ENCODE peak calls at places on chromosomes 11 and 22, in four cellular contexts. One of them, this sample, is unnamed.

GRCh38 chr11:82738116-82738515 is 4.5 kb upstream of the FAM181B start:
- DNase-seq in OCI-LY7: no peak
- DNase-seq in tibial nerve: no peak
- DNase-seq in heart left ventricle: no peak
- DNase-seq in this sample: no peak

GRCh38 chr11:107563702-107564101 is 1.8 kb downstream of the ALKBH8 start:
- DNase-seq in OCI-LY7: peak; percentile 70
- DNase-seq in tibial nerve: no peak
- DNase-seq in heart left ventricle: peak; percentile 15
- DNase-seq in this sample: no peak

GRCh38 chr22:28155808-28156207 is 236.8 kb upstream of the PITPNB start:
- DNase-seq in OCI-LY7: no peak
- DNase-seq in tibial nerve: no peak
- DNase-seq in heart left ventricle: no peak
- DNase-seq in this sample: no peak

GRCh38 chr11:133821776-133822175 is 23.5 kb downstream of the SPATA19 start:
- DNase-seq in OCI-LY7: peak; percentile 38
- DNase-seq in tibial nerve: no peak
- DNase-seq in heart left ventricle: peak; percentile 40
- DNase-seq in this sample: no peak

GRCh38 chr22:20455709-20456063 is 18.1 kb upstream of the SCARF2 start:
- DNase-seq in OCI-LY7: no peak
- DNase-seq in tibial nerve: no peak
- DNase-seq in heart left ventricle: no peak
- DNase-seq in this sample: no peak

GRCh38 chr11:27248430-27249207 is 114.4 kb downstream of the CCDC34 start:
- DNase-seq in OCI-LY7: no peak
- DNase-seq in tibial nerve: no peak
- DNase-seq in heart left ventricle: peak; percentile 56
- DNase-seq in this sample: no peak

GRCh38 chr22:26763633-26764295 is 106.4 kb downstream of the MIAT start:
- DNase-seq in OCI-LY7: no peak
- DNase-seq in tibial nerve: no peak
- DNase-seq in heart left ventricle: no peak
- DNase-seq in this sample: no peak

GRCh38 chr11:132220464-132220863 is 850.0 kb downstream of the NTM start:
- DNase-seq in OCI-LY7: no peak
- DNase-seq in tibial nerve: no peak
- DNase-seq in heart left ventricle: no peak
- DNase-seq in this sample: no peak

GRCh38 chr11:7671807-7672206 is 1.5 kb downstream of the CYB5R2 start:
- DNase-seq in OCI-LY7: no peak
- DNase-seq in tibial nerve: no peak
- DNase-seq in heart left ventricle: no peak
- DNase-seq in this sample: no peak

GRCh38 chr22:46067159-46068111 is 82.9 kb upstream of the PPARA start:
- DNase-seq in OCI-LY7: no peak
- DNase-seq in tibial nerve: peak; percentile 4
- DNase-seq in heart left ventricle: no peak
- DNase-seq in this sample: no peak

GRCh38 chr22:32281092-32281491 is 25.9 kb upstream of the SLC5A4 start:
- DNase-seq in OCI-LY7: no peak
- DNase-seq in tibial nerve: no peak
- DNase-seq in heart left ventricle: no peak
- DNase-seq in this sample: no peak

GRCh38 chr11:72752088-72752914 is at the start of gene ARAP1:
- DNase-seq in OCI-LY7: peak; percentile 86
- DNase-seq in tibial nerve: peak; percentile 47
- DNase-seq in heart left ventricle: peak; percentile 77
- DNase-seq in this sample: peak; percentile 18

GRCh38 chr22:34992672-34993071 is 73.3 kb upstream of the ISX start:
- DNase-seq in OCI-LY7: no peak
- DNase-seq in tibial nerve: no peak
- DNase-seq in heart left ventricle: no peak
- DNase-seq in this sample: no peak

GRCh38 chr11:44811841-44812448 is 85.2 kb downstream of the TSPAN18 start:
- DNase-seq in OCI-LY7: no peak
- DNase-seq in tibial nerve: no peak
- DNase-seq in heart left ventricle: no peak
- DNase-seq in this sample: no peak

GRCh38 chr22:19127329-19128008 is 3.6 kb upstream of the TSSK2 start:
- DNase-seq in OCI-LY7: no peak
- DNase-seq in tibial nerve: no peak
- DNase-seq in heart left ventricle: no peak
- DNase-seq in this sample: no peak

GRCh38 chr22:25067851-25068421 is 115.4 kb downstream of the KIAA1671 start:
- DNase-seq in OCI-LY7: no peak
- DNase-seq in tibial nerve: no peak
- DNase-seq in heart left ventricle: no peak
- DNase-seq in this sample: peak; percentile 40

GRCh38 chr11:117535201-117535869 is 207.7 kb downstream of the CEP164 start:
- DNase-seq in OCI-LY7: no peak
- DNase-seq in tibial nerve: peak; percentile 55
- DNase-seq in heart left ventricle: no peak
- DNase-seq in this sample: no peak

GRCh38 chr22:17541476-17541875 is 21.8 kb upstream of the SLC25A18 start:
- DNase-seq in OCI-LY7: no peak
- DNase-seq in tibial nerve: no peak
- DNase-seq in heart left ventricle: no peak
- DNase-seq in this sample: no peak

GRCh38 chr11:43957571-43957970 is 15.1 kb downstream of the C11orf96 start:
- DNase-seq in OCI-LY7: no peak
- DNase-seq in tibial nerve: no peak
- DNase-seq in heart left ventricle: no peak
- DNase-seq in this sample: no peak

DNA sequence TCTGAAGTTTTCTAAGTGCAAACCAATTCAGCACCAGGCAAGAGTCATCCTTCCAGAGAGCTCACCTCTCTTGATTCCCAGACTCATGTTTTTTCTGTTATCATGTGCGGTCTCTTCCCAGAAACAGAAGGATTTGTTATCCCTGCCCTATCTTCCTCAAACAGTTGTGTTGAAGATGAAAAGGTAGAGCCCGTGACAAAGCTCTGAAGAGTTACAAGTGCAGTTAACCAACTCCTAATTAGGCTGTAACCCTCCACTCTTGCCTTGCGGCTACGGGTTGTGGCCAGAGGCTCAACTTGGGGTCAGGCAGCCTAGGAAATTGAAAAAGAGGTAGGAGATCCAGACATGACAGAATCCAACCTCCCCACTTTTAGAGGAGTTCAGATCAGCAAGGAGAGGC is 76.2 kb upstream of the CADM1 start:
- DNase-seq in OCI-LY7: no peak
- DNase-seq in tibial nerve: no peak
- DNase-seq in heart left ventricle: no peak
- DNase-seq in this sample: no peak
- H3K27ac ChIP-seq in OCI-LY7: no peak overlapping the region
- H3K27ac ChIP-seq in tibial nerve: no peak overlapping the region
- H3K27ac ChIP-seq in heart left ventricle: no peak overlapping the region
- H3K27ac ChIP-seq in this sample: no peak overlapping the region

DNA sequence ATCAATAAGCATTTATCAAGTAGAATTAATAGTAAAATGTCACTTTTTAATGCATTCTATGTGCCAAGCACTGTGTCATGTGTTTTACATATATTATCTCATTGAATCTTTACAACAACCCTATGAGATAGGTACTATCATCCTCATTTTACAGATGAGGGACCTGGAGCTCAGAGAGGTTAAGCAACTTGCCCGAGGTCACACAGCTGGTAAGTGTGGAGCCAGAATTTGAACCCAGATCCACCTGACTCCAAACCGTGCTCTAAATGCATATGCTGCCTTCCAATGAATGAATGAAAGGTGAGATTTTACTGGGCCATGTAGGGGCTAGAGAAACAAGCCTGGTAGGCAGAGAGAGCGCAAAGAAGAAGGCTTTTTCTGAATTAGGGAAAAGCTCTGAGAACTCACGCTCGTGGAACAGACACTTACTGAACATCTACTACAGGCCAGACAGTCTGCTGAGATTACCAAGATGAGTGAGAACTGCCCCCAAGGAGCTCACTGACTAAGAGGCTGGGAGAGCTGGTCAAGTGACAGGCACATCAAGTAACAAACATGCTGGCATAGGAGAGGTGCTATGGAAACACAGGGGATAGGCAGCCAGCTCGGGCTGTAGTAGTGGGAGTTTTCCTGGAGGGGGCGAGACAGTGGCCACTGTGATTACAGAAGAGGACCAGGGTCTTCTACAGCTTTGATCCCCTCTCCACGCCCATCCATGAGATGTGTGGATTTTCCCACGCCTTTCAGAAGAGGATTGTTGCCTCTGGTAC is 4.4 kb downstream of the ABCG4 start:
- DNase-seq in OCI-LY7: no peak
- DNase-seq in tibial nerve: no peak
- DNase-seq in heart left ventricle: no peak
- DNase-seq in this sample: no peak
- TF ChIP-seq CTCF in OCI-LY7: peak; percentile 18
- TF ChIP-seq CTCF in tibial nerve: no peak
- TF ChIP-seq CTCF in heart left ventricle: no peak
- TF ChIP-seq CTCF in this sample: no peak

GRCh38 chr11:63908631-63909491 is 8.1 kb downstream of the RCOR2 start:
- DNase-seq in OCI-LY7: no peak
- DNase-seq in tibial nerve: no peak
- DNase-seq in heart left ventricle: no peak
- DNase-seq in this sample: no peak
- H3K27ac ChIP-seq in OCI-LY7: no peak overlapping the region
- H3K27ac ChIP-seq in tibial nerve: peak overlapping the region; percentile 19
- H3K27ac ChIP-seq in heart left ventricle: no peak overlapping the region
- H3K27ac ChIP-seq in this sample: peak overlapping the region; percentile 31

GRCh38 chr11:8688414-8689362 is 6.1 kb downstream of the RPL27A start:
- DNase-seq in OCI-LY7: peak; percentile 98
- DNase-seq in tibial nerve: peak; percentile 88
- DNase-seq in heart left ventricle: peak; percentile 95
- DNase-seq in this sample: peak; percentile 75
- TF ChIP-seq CTCF in OCI-LY7: peak; percentile 42
- TF ChIP-seq CTCF in tibial nerve: peak; percentile 47
- TF ChIP-seq CTCF in heart left ventricle: no peak
- TF ChIP-seq CTCF in this sample: no peak

DNA sequence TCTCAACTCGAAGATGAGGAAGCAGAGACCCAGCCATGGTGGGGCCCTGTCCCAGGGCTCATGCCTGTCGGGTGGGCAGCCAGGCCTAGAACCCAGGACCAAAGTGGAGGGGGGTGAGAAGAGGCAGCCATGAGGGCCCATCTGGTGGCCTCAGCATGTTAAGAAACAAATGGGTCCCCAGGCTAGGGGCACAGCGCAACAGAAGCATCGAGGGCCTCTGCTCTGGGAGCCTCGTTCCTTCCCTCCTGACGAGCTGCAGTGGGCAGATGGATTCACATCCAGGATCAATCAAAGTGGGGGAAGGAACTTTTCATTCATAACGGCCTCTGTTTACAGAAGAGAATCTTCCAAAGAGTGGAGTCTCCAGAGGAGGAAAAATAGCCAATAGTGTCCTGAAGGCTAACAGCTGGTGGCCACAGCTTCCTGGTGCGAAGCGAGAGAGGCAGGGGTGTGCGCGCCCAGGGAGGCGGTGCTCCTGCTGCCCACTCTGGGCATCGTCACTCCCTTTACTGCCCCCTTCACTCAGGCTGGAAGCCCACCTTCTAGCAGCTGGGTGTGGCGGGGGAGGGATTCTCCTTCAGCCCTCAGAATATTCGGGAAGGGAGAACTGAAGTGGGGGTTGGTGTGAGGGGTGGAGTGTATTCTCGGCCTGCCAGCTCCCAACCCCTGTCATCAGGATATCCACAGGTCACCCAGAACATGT is 4.3 kb downstream of the CBX7 start:
- DNase-seq in OCI-LY7: no peak
- DNase-seq in tibial nerve: peak; percentile 11
- DNase-seq in heart left ventricle: no peak
- DNase-seq in this sample: no peak
- H3K27ac ChIP-seq in OCI-LY7: peak overlapping the region; percentile 20
- H3K27ac ChIP-seq in tibial nerve: peak overlapping the region; percentile 97
- H3K27ac ChIP-seq in heart left ventricle: no peak overlapping the region
- H3K27ac ChIP-seq in this sample: peak overlapping the region; percentile 74

GRCh38 chr11:841981-842369 is 354 bp downstream of the POLR2L start:
- DNase-seq in OCI-LY7: no peak
- DNase-seq in tibial nerve: no peak
- DNase-seq in heart left ventricle: no peak
- DNase-seq in this sample: no peak

GRCh38 chr11:843818-844692 is 1.4 kb downstream of the TSPAN4 start:
- DNase-seq in OCI-LY7: no peak
- DNase-seq in tibial nerve: peak; percentile 92
- DNase-seq in heart left ventricle: peak; percentile 97
- DNase-seq in this sample: peak; percentile 83

GRCh38 chr11:842370-843002 is at the start of the genes POLR2L and TSPAN4:
- DNase-seq in OCI-LY7: peak; percentile 95
- DNase-seq in tibial nerve: peak; percentile 77
- DNase-seq in heart left ventricle: peak; percentile 93
- DNase-seq in this sample: peak; percentile 60

GRCh38 chr11:844693-845644 is 2.3 kb downstream of the TSPAN4 start:
- DNase-seq in OCI-LY7: peak; percentile 32
- DNase-seq in tibial nerve: peak; percentile 92
- DNase-seq in heart left ventricle: peak; percentile 97
- DNase-seq in this sample: peak; percentile 72

DNA sequence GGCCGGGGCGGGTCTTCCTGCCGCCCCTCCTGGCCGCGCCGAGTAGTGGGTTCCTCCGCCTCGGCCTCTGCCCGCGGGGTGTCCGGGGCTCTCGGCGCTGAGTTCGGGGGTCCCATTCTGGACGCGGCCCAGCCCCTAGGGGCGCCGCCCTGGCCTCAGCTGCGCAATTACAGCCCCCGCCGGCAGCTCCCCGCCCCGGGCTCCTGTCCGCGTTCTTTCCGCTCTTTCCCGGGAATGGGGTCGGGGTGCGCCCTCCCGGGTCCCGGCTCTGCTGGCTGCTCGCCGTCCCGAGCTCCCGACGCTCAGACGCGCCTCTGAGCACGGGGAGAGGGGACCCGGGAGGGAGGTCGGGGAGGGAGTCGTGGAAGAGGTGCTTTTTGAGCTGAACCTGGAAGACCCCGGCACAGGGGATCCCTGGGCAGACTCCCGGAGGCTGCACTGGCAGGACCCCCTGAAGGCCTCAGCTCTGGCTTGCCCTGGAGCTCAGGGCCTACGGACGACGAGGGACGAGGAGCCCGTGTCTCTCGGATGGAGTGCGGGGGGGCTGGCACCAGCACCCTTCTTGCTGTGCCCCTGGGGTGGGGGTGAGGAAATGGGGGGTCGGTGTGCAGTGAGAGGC is 543 bp downstream of the TSPAN4 start:
- DNase-seq in OCI-LY7: no peak
- DNase-seq in tibial nerve: no peak
- DNase-seq in heart left ventricle: no peak
- DNase-seq in this sample: no peak
- TF ChIP-seq CTCF in OCI-LY7: peak; percentile 39
- TF ChIP-seq CTCF in tibial nerve: no peak
- TF ChIP-seq CTCF in heart left ventricle: no peak
- TF ChIP-seq CTCF in this sample: no peak

This sample was measured in thoracic aorta.